ENCODE peak calls at places on chromosomes 1 and 21, in ten cellular contexts. X is AG04450, F is heart left ventricle, R is astrocyte, G is OCI-LY7, O is cardiac muscle cell, L is GM06990, U is bronchial epithelial cell, Y is left ventricle myocardium inferior, N is ovary. V is an unnamed sample.

GRCh38 chr1:39333296-39333695 is 128.8 kb downstream of the MACF1 start:
- DNase-seq in G (no peak), R (no peak), X (no peak), N (peak), O (peak), Y (no peak), L (no peak), F (no peak), U (peak), V (no peak)

GRCh38 chr1:54012862-54013261 is 5.1 kb downstream of the LDLRAD1 start:
- DNase-seq in F (no peak), X (no peak), O (no peak), U (no peak), G (no peak), L (no peak), N (no peak), Y (no peak), R (no peak), V (no peak)

GRCh38 chr1:218394416-218394815 is 49.3 kb downstream of the TGFB2 start:
- DNase-seq in X (no peak), O (no peak), N (no peak), L (no peak), Y (no peak), R (no peak), G (no peak), U (no peak), F (no peak), V (no peak)

GRCh38 chr1:221766210-221766609 is 24.3 kb upstream of the DUSP10 start:
- DNase-seq in G (no peak), F (no peak), O (peak), X (peak), L (no peak), Y (no peak), N (no peak), R (peak), U (no peak), V (peak)

GRCh38 chr1:39676951-39677350 is 5.0 kb upstream of the NT5C1A start:
- DNase-seq in R (no peak), G (no peak), X (no peak), O (no peak), L (no peak), F (no peak), U (no peak), Y (no peak), N (no peak), V (no peak)

GRCh38 chr1:215523128-215523861 is 43.8 kb upstream of the KCTD3 start:
- DNase-seq in R (peak), F (no peak), N (no peak), G (no peak), U (peak), Y (no peak), L (no peak), X (no peak), O (peak), V (no peak)

GRCh38 chr1:53540604-53541262 is 81.5 kb downstream of the DMRTB1 start:
- DNase-seq in R (no peak), O (no peak), N (no peak), Y (no peak), G (no peak), F (peak), L (no peak), X (no peak), U (no peak), V (no peak)

GRCh38 chr1:167803358-167804217 is 81.8 kb downstream of the MPZL1 start:
- DNase-seq in L (peak), F (peak), X (peak), O (peak), R (peak), U (peak), Y (peak), N (peak), G (peak), V (peak)

GRCh38 chr1:173267453-173267945 is 60.4 kb upstream of the TNFSF4 start:
- DNase-seq in Y (no peak), O (peak), F (no peak), X (no peak), U (peak), N (no peak), G (no peak), L (peak), R (peak), V (peak)

GRCh38 chr1:160089883-160090282 is 8.5 kb downstream of the IGSF8 start:
- DNase-seq in O (no peak), Y (no peak), L (no peak), G (no peak), R (no peak), X (no peak), U (no peak), N (no peak), F (no peak), V (no peak)

GRCh38 chr1:21659099-21659923 is 9.8 kb downstream of the RAP1GAP start:
- DNase-seq in O (peak), R (no peak), Y (peak), X (no peak), U (peak), F (peak), G (peak), N (peak), L (peak), V (no peak)

GRCh38 chr1:232334811-232335210 is 295.1 kb downstream of the SIPA1L2 start:
- DNase-seq in X (no peak), N (no peak), L (no peak), Y (no peak), F (no peak), G (no peak), U (peak), O (no peak), R (no peak), V (no peak)

GRCh38 chr1:12619396-12620141 is 1.6 kb upstream of the DHRS3 start:
- DNase-seq in R (peak), U (peak), O (peak), N (peak), L (peak), F (peak), X (peak), G (peak), Y (peak), V (no peak)

GRCh38 chr1:231315887-231316286 is 21.8 kb downstream of the EXOC8 start:
- DNase-seq in U (no peak), N (no peak), X (no peak), F (no peak), Y (peak), R (no peak), O (peak), G (peak), L (peak), V (no peak)

GRCh38 chr21:36452281-36452680 is 27.6 kb downstream of the CLDN14 start:
- DNase-seq in X (no peak), G (no peak), R (no peak), O (no peak), Y (no peak), L (no peak), U (peak), N (no peak), F (no peak), V (no peak)

GRCh38 chr1:44025816-44026215 is 5.4 kb downstream of the SLC6A9 start:
- DNase-seq in X (no peak), R (no peak), N (no peak), U (peak), L (no peak), F (no peak), G (peak), Y (no peak), O (no peak), V (no peak)

GRCh38 chr1:154495496-154496273 is 6.3 kb upstream of the TDRD10 start:
- DNase-seq in X (no peak), F (no peak), L (no peak), Y (no peak), N (no peak), U (no peak), G (peak), R (no peak), O (no peak), V (no peak)

GRCh38 chr1:117638759-117639158 is 32.9 kb downstream of the TENT5C start:
- DNase-seq in U (no peak), Y (no peak), O (no peak), N (no peak), F (no peak), X (no peak), G (peak), L (no peak), R (no peak), V (no peak)

GRCh38 chr1:215606564-215607168 is 39.6 kb downstream of the KCTD3 start:
- DNase-seq in N (no peak), R (no peak), G (peak), U (peak), L (no peak), Y (no peak), F (no peak), O (peak), X (no peak), V (no peak)

GRCh38 chr1:156106624-156107488 is 7.7 kb upstream of the LMNA start:
- DNase-seq in Y (no peak), R (no peak), U (peak), N (peak), G (no peak), L (no peak), F (no peak), O (peak), X (no peak), V (no peak)
- H3K4me3 ChIP-seq in Y (peak), R (peak), U (no peak), N (no peak), G (no peak), L (peak), F (peak), O (peak), X (peak), V (peak)

GRCh38 chr1:183477986-183478781 is 5.9 kb downstream of the SMG7 start:
- DNase-seq in X (no peak), G (peak), N (no peak), R (no peak), Y (no peak), L (no peak), F (no peak), U (no peak), O (no peak), V (no peak)
- H3K4me3 ChIP-seq in X (no peak), G (peak), N (no peak), R (no peak), Y (no peak), L (peak), F (no peak), U (no peak), O (no peak), V (no peak)

DNA sequence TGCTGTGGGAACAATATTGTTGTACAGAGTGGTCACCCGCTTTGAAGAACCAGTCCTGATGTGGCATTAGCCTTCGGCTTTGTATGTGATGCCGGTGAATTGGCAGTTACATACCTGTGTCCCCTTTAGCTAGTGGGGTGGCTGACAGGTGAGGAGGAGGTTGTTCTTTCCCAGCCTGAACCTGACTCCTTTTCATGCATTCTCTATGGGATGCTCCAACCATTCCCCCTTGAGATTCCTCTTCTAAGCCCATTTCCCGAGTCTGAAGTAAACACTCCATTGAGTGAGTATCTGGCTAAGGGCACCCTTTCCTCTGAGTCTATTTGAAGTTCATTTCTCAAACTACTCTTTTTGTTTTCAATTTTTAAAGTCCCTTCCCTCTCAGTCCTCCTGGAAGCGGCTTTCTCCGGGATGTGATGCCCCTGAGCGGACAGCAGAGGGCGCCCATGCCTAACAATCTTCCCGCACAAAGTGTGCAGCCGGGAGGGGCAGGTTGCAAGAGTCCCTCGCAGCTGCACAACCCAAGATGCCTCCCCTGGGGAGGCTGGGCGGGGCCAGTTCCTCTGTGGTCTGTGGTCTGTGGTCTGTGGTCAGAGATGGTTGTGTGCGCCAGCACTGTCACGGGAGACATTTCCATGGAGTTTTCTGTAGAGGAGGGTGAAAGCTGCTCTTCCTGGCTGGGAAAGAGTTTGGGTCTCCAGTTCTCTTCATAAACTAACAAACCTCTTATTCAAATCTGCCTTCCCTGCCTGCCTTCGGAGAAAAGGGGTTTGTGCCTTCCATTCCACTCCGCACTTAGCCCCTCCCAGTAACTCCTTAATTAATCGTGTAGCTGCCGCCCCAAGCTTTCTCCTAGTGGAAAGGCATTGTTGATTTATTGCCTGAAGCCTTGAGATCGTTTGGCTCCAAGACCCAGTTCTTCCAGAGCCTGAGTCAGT is 36.4 kb upstream of the LMX1A start:
- DNase-seq in F (peak), L (peak), N (peak), R (peak), Y (peak), U (peak), O (peak), G (peak), X (peak), V (peak)
- H3K4me3 ChIP-seq in F (peak), L (no peak), N (no peak), R (no peak), Y (peak), U (no peak), O (no peak), G (no peak), X (no peak), V (no peak)

DNA sequence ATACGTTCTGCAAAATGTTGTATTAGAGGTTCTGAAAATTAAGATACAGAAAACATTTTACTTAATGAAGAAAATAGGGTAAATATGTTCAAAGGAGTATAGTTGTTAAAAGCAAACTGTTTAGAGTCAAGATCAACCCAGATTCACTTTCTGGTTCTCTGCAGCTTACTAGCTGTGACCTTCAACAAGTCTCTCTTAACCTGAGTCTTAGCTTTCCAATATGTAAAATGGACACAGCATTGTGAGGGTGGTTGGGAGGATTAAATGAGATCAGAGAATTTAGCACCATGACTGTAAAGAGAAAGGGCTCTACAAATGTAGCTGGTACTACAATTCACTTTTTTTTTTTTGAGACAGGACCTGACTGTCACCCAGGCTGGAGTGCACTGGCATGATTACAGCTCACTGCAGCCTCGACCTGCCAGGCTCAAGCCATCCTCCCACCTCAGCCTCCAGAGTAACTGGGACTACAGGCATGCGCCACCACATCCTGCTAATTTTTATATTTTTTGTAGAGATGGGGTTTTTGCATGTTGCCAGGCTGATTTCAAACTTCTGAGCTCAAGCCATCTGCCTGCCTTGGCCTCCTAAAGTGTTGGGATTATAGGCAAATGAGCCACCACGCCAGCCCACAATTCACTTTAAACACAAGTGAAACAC is 43.9 kb downstream of the ATP1A1 start:
- DNase-seq in X (no peak), Y (no peak), L (no peak), N (no peak), G (no peak), U (no peak), O (no peak), F (no peak), R (no peak), V (no peak)
- H3K4me3 ChIP-seq in X (peak), Y (peak), L (no peak), N (no peak), G (peak), U (no peak), O (no peak), F (no peak), R (no peak), V (no peak)

GRCh38 chr1:176791911-176792310 is 328.9 kb downstream of the PAPPA2 start:
- DNase-seq in O (no peak), L (no peak), X (no peak), N (no peak), Y (no peak), G (no peak), U (no peak), F (no peak), R (no peak), V (no peak)

GRCh38 chr1:176799327-176799726 is 336.4 kb downstream of the PAPPA2 start:
- DNase-seq in L (no peak), Y (no peak), R (no peak), G (no peak), U (no peak), N (no peak), O (no peak), X (no peak), F (no peak), V (no peak)

GRCh38 chr1:176794897-176795508 is 332.0 kb downstream of the PAPPA2 start:
- DNase-seq in O (no peak), U (no peak), F (no peak), X (no peak), Y (no peak), R (no peak), G (no peak), N (no peak), L (no peak), V (no peak)

GRCh38 chr1:176796583-176796982 is 333.6 kb downstream of the PAPPA2 start:
- DNase-seq in R (no peak), O (no peak), N (no peak), L (no peak), U (no peak), F (no peak), G (no peak), X (no peak), Y (no peak), V (no peak)

GRCh38 chr1:176795929-176796328 is 333.0 kb downstream of the PAPPA2 start:
- DNase-seq in Y (no peak), G (no peak), N (no peak), O (no peak), F (no peak), U (no peak), L (no peak), X (no peak), R (no peak), V (no peak)
- H3K4me3 ChIP-seq in Y (no peak), G (no peak), N (no peak), O (no peak), F (no peak), U (no peak), L (no peak), X (no peak), R (no peak), V (no peak)

DNA sequence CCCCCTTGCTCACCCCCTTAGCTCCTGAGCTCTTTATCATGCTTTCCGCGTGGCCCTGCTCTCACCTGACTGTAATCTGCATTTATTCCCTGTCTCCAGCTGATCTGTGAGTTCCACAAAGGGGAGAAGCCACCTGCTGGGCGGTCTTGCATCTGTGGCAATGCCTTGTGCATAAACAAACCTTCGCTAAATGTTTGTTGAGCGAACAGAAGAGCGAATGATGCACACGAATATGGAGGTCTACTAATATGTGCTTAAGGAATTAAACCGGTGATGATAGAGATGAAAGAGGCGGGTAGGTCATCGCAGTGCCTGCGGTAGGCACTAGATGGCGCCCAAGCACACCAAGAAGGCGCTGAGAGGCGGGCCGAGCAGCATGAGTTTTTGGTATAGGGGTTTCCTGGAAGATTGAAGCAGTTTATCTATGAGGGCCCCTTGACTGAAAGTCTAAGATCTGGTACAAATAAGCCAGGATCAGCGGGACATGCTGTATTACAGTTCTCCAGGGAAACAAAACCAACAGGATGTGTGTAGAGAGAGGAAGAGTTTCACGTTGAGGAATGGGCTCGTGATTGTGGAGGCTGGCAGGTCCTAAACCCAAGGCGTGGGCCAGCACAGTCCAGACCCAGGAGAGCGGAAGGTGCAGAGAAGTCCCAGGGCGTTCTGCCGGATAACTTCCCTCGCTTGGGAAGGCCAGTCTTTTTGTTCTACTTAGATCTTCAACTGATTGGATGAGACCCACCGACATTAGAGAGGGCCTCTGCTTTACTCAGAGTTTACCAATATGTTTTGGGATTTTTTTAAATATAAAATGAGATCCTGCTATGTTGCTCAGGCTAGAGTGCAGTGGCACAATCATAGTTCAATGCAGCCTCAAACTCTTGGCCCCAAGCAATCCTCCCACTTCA is 34.7 kb downstream of the TOMM20 start:
- DNase-seq in Y (peak), R (no peak), F (peak), X (no peak), U (peak), L (peak), G (peak), N (peak), O (peak), V (no peak)
- H3K4me3 ChIP-seq in Y (peak), R (no peak), F (peak), X (no peak), U (no peak), L (no peak), G (no peak), N (no peak), O (no peak), V (peak)

GRCh38 chr1:205343431-205344009 is 13.2 kb downstream of the KLHDC8A start:
- DNase-seq in U (no peak), O (no peak), X (no peak), L (no peak), Y (no peak), R (no peak), F (no peak), G (no peak), N (no peak), V (no peak)
- H3K4me3 ChIP-seq in U (peak), O (peak), X (peak), L (no peak), Y (peak), R (peak), F (peak), G (no peak), N (peak), V (peak)

GRCh38 chr1:101463195-101463594 is 226.4 kb downstream of the S1PR1 start:
- DNase-seq in O (no peak), Y (no peak), N (no peak), L (no peak), F (no peak), G (no peak), U (no peak), X (no peak), R (no peak), V (no peak)
- H3K4me3 ChIP-seq in O (no peak), Y (no peak), N (no peak), L (no peak), F (no peak), G (no peak), U (no peak), X (no peak), R (no peak), V (no peak)

GRCh38 chr21:43771698-43772367 is 4.3 kb downstream of the CSTB start:
- DNase-seq in U (no peak), Y (no peak), O (no peak), L (no peak), F (no peak), R (no peak), N (no peak), X (no peak), G (no peak), V (no peak)

GRCh38 chr21:43775795-43776430 is at the start of gene CSTB:
- DNase-seq in G (peak), R (peak), U (no peak), X (no peak), N (peak), L (peak), O (peak), Y (peak), F (peak), V (no peak)

GRCh38 chr21:43775190-43775589 is 918 bp downstream of the CSTB start:
- DNase-seq in R (no peak), O (no peak), G (no peak), L (no peak), Y (no peak), F (no peak), U (no peak), N (no peak), X (no peak), V (no peak)

GRCh38 chr21:43772368-43772870 is 3.7 kb downstream of the CSTB start:
- DNase-seq in L (no peak), O (no peak), G (no peak), U (no peak), N (no peak), F (no peak), Y (no peak), R (no peak), X (no peak), V (no peak)

DNA sequence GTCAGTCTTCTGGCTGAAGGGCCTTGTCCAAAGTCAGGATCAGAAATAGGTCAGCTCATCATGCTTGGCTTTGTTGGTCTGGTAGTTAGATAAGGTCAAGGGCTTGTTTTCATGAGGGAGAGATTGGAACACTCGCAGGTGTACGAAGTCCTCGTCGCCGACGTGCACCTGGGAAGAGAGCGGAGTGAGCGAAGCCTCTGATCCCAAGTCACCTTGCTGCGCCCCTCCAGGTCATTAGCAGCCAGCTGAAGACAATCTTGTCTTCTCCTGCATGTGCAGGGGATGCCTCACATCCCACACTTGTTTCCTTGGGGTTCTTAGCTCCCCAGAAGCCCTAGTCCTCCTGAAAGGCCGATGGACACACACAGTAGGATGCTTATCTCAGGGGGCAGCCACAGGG is 1.9 kb downstream of the CSTB start:
- DNase-seq in N (no peak), G (no peak), U (no peak), O (no peak), R (no peak), L (no peak), F (no peak), X (no peak), Y (no peak), V (no peak)
- H3K4me3 ChIP-seq in N (no peak), G (no peak), U (no peak), O (no peak), R (no peak), L (no peak), F (no peak), X (no peak), Y (peak), V (no peak)